ENCODE peak calls at places on chromosomes 3 and 15, in ten cellular contexts. H is Panc1, J is fibroblast of mammary gland, S is Peyer's patch, R is breast epithelium, Q is neural crest cell, P is spleen, B is upper lobe of left lung, C is dorsolateral prefrontal cortex, V is endothelial cell of umbilical vein. I is an unnamed sample.

GRCh38 chr3:150545419-150546225 is 674 bp downstream of the SERP1 start:
- DNase-seq in P (no peak), H (no peak), C (no peak), B (no peak), Q (no peak), R (no peak), V (peak; percentile 30), S (no peak), J (peak; percentile 19), I (no peak)

GRCh38 chr15:56772868-56773639 is 39.7 kb upstream of the ZNF280D start:
- DNase-seq in R (no peak), V (no peak), S (no peak), Q (no peak), J (peak; percentile 52), C (no peak), P (no peak), B (no peak), H (no peak), I (no peak)

GRCh38 chr15:101477851-101478353 is 11.6 kb downstream of the PCSK6 start:
- DNase-seq in J (no peak), H (no peak), B (no peak), V (no peak), C (no peak), S (no peak), P (no peak), Q (no peak), R (no peak), I (no peak)

GRCh38 chr3:171967932-171968678 is 71.3 kb upstream of the FNDC3B start:
- DNase-seq in S (no peak), J (peak; percentile 81), P (no peak), R (no peak), B (no peak), C (no peak), Q (no peak), V (peak; percentile 84), H (no peak), I (no peak)

GRCh38 chr3:151827816-151828215 is 13.9 kb downstream of the AADAC start:
- DNase-seq in V (no peak), R (no peak), H (no peak), J (peak; percentile 78), Q (no peak), P (no peak), S (no peak), B (no peak), C (no peak), I (no peak)

GRCh38 chr3:30729512-30729911 is 123.1 kb downstream of the TGFBR2 start:
- DNase-seq in C (no peak), R (no peak), J (no peak), P (no peak), V (no peak), S (no peak), H (no peak), Q (no peak), B (no peak), I (no peak)

GRCh38 chr3:186255703-186256331 is 106.2 kb downstream of the DGKG start:
- DNase-seq in H (no peak), S (no peak), J (no peak), Q (no peak), B (peak; percentile 83), V (no peak), R (no peak), C (peak; percentile 57), P (peak; percentile 85), I (no peak)

GRCh38 chr3:159158213-159158612 is 356.4 kb downstream of the MFSD1 start:
- DNase-seq in P (no peak), B (no peak), Q (no peak), R (no peak), H (no peak), S (no peak), C (no peak), J (peak; percentile 17), V (peak; percentile 88), I (no peak)

GRCh38 chr15:20355256-20355868 is 186.2 kb downstream of the GOLGA6L6 start:
- DNase-seq in B (peak; percentile 64), Q (no peak), H (no peak), R (peak; percentile 50), V (no peak), P (peak; percentile 81), S (no peak), C (peak; percentile 58), J (no peak), I (peak; percentile 98)

GRCh38 chr15:55627730-55628368 is 39.7 kb upstream of the PYGO1 start:
- DNase-seq in J (peak; percentile 96), S (no peak), B (no peak), P (no peak), H (peak; percentile 94), R (no peak), V (peak; percentile 76), Q (no peak), C (no peak), I (no peak)

DNA sequence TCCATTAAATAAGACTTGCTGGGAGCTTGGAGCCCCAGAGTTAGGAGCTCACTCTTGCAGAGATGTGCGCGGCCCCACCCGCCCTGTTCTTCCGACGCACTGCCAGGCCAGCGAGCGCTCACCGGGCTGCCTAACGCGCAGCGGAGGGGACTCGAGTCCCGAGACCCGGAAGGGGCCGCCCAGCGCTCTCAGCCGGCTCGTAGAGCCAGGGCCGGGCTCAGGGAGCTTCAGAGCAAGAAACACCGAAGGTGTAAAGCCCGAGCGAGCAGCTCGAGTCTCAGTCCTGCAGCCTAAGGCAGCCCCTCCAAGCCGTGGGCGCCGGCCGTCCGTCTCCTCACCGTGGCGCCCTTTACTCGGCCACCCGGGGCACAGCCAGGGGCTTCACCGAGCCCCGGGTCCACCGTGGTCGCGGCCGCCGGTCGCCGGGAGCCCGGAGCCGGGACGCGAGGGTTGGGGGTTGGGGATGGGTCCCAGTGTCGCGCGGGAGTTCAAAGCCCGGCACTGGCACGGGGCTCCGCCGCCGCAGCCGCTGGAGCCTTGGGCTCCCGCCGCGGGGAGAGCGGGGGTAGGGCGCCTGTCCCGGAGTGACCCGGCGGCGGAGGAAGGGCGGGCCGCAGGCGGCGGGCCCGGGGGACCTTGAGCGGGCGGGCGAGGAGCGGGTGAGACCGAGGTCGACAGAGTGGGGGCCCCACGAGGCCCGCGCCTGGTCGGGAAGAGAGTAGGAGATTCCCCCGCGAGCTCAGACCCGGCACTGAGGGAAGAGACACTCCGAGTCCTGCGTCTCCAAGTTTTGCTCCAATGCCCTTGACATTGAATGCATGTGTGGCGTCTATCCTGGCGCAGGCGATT is 26.9 kb upstream of the THRB start:
- DNase-seq in Q (peak; percentile 30), B (peak; percentile 92), R (peak; percentile 64), C (peak; percentile 69), J (peak; percentile 37), S (peak; percentile 75), H (no peak), P (peak; percentile 90), V (peak; percentile 37), I (peak; percentile 79)
- TF ChIP-seq CTCF in Q (no peak), B (no peak), R (no peak), C (no peak), J (no peak), S (no peak), H (peak; percentile 15), P (no peak), V (no peak), I (peak; percentile 58)

GRCh38 chr3:53043738-53044137 is 2.1 kb downstream of the SFMBT1 start:
- DNase-seq in S (no peak), H (no peak), R (no peak), Q (no peak), C (no peak), P (no peak), J (no peak), B (no peak), V (no peak), I (no peak)

GRCh38 chr3:53045784-53046170 is at the start of gene SFMBT1:
- DNase-seq in S (peak; percentile 82), J (peak; percentile 49), Q (peak; percentile 43), H (no peak), P (peak; percentile 91), C (peak; percentile 62), R (no peak), B (peak; percentile 97), V (peak; percentile 37), I (no peak)

GRCh38 chr3:53044371-53045106 is 1.3 kb downstream of the SFMBT1 start:
- DNase-seq in S (peak; percentile 64), Q (peak; percentile 37), C (no peak), R (no peak), H (peak; percentile 41), P (no peak), V (peak; percentile 47), B (no peak), J (peak; percentile 45), I (no peak)

GRCh38 chr3:53045107-53045783 is 628 bp downstream of the SFMBT1 start:
- DNase-seq in S (peak; percentile 72), B (peak; percentile 94), V (no peak), H (no peak), C (peak; percentile 73), Q (peak; percentile 45), J (peak; percentile 38), P (peak; percentile 92), R (no peak), I (no peak)

DNA sequence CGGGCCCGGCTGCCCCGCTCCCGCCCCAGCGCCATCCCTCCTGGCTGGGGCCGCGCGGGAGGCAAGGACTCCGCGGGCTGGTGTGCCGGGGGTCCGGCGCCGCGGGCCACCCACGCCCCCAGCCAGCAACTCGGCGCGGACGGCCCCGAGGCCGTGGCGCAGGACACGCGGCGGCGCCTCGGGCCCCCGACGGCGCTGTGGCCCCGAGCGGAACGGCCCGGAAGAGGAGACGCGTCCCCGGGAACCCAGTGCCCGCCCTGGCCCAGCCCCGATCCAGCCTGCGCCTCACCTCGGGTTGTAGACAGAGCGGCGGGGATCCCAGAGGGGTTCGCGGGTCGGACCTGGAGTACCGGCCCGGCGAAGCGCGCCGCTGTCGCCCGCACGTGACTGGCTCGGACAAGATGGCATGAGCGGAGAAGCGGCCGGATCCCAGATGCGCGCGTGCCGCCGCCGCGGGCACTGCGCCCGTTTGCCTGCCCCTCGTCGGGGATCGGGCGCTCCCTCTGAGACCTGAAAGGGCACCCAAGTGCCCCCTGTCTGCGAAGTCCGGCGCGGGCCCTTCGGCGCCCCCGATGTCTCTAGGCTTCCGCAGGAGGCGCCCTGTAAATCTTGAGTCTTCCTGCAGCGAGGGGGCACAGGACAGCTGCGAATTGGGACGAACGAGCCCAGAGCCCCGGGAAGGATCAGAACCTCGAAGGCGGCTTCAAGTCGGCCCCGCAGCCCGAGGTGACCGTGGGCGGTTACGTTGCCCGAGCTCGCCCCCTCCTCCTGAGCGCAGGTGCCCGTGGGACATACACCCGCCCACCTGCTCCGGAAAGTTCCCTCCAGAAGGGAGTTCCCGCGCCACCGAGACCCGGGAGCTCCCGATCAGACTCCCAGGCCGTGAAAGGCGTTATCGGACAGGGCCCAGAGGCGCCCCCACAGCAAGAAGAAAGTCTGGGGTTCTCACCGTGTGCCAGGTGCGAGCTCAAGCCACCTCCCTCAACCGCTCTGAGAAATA is 598 bp upstream of the SFMBT1 start:
- DNase-seq in H (no peak), B (peak; percentile 94), C (peak; percentile 73), S (peak; percentile 75), Q (peak; percentile 32), P (peak; percentile 93), V (peak; percentile 31), R (peak; percentile 61), J (peak; percentile 21), I (no peak)
- TF ChIP-seq CTCF in H (peak; percentile 79), B (peak; percentile 34), C (peak; percentile 48), S (peak; percentile 64), Q (peak; percentile 51), P (peak; percentile 58), V (peak; percentile 25), R (no peak), J (no peak), I (peak; percentile 72)

GRCh38 chr15:23869391-23869790 is 182.3 kb upstream of the NDN start:
- DNase-seq in H (no peak), J (no peak), P (peak; percentile 75), B (peak; percentile 83), R (no peak), V (no peak), S (no peak), Q (peak; percentile 57), C (no peak), I (no peak)
- TF ChIP-seq CTCF in H (no peak), J (no peak), P (no peak), B (no peak), R (no peak), V (no peak), S (no peak), Q (no peak), C (no peak), I (no peak)

GRCh38 chr3:148379763-148380162 is 317.9 kb upstream of the AGTR1 start:
- DNase-seq in R (no peak), Q (no peak), C (no peak), V (peak; percentile 58), S (no peak), B (no peak), H (peak; percentile 17), P (no peak), J (peak; percentile 76), I (no peak)
- TF ChIP-seq CTCF in R (peak; percentile 51), Q (peak; percentile 72), C (peak; percentile 42), V (peak; percentile 26), S (peak; percentile 11), B (no peak), H (peak; percentile 60), P (peak; percentile 51), J (peak; percentile 72), I (peak; percentile 94)

I was measured in chondrocyte.